ENCODE peak calls at places on chromosomes 6 and 20, in five cellular contexts. Y is right cardiac atrium, S is BE2C, Q is pancreas, H is psoas muscle. G is an unnamed sample. For H3K9me3, the result is how much of the 10 kb centered on the place peaks cover.

GRCh38 chr6:5672581-5673011 is 334.1 kb downstream of the NRN1 start:
- DNase-seq in Y (no peak), S (no peak), Q (no peak), H (peak), G (no peak)

GRCh38 chr6:75283907-75284284 is 696 bp downstream of the TMEM30A start:
- DNase-seq in Y (no peak), S (no peak), Q (no peak), H (no peak), G (no peak)

GRCh38 chr6:11947063-11947462 is 65.0 kb upstream of the HIVEP1 start:
- DNase-seq in Y (no peak), S (no peak), Q (no peak), H (no peak), G (no peak)

GRCh38 chr6:131027326-131027725 is 35.7 kb downstream of the EPB41L2 start:
- DNase-seq in Y (no peak), S (no peak), Q (no peak), H (no peak), G (no peak)

GRCh38 chr6:157823001-157823522 is at the start of gene SNX9:
- DNase-seq in Y (peak), S (peak), Q (peak), H (peak), G (peak)

GRCh38 chr20:16612708-16613107 is 39.5 kb upstream of the KIF16B start:
- DNase-seq in Y (no peak), S (peak), Q (no peak), H (no peak), G (no peak)

GRCh38 chr6:150685860-150686259 is 86.2 kb downstream of the PLEKHG1 start:
- DNase-seq in Y (peak), S (peak), Q (peak), H (no peak), G (no peak)

GRCh38 chr20:15146948-15147347 is 809.5 kb upstream of the FLRT3 start:
- DNase-seq in Y (no peak), S (no peak), Q (no peak), H (no peak), G (no peak)

GRCh38 chr20:38113401-38114325 is 51.4 kb downstream of the TGM2 start:
- DNase-seq in Y (peak), S (peak), Q (no peak), H (no peak), G (peak)

GRCh38 chr6:81751388-81752083 is 945 bp downstream of the TENT5A start:
- DNase-seq in Y (peak), S (no peak), Q (peak), H (peak), G (peak)

GRCh38 chr6:108727966-108728730 is 120.1 kb upstream of the ARMC2 start:
- DNase-seq in Y (no peak), S (no peak), Q (no peak), H (no peak), G (no peak)

GRCh38 chr6:109321752-109322151 is 60.5 kb downstream of the CD164 start:
- DNase-seq in Y (no peak), S (no peak), Q (no peak), H (no peak), G (no peak)

GRCh38 chr6:125612400-125612846 is 137.0 kb upstream of the HEY2 start:
- DNase-seq in Y (no peak), S (no peak), Q (no peak), H (no peak), G (no peak)

DNA sequence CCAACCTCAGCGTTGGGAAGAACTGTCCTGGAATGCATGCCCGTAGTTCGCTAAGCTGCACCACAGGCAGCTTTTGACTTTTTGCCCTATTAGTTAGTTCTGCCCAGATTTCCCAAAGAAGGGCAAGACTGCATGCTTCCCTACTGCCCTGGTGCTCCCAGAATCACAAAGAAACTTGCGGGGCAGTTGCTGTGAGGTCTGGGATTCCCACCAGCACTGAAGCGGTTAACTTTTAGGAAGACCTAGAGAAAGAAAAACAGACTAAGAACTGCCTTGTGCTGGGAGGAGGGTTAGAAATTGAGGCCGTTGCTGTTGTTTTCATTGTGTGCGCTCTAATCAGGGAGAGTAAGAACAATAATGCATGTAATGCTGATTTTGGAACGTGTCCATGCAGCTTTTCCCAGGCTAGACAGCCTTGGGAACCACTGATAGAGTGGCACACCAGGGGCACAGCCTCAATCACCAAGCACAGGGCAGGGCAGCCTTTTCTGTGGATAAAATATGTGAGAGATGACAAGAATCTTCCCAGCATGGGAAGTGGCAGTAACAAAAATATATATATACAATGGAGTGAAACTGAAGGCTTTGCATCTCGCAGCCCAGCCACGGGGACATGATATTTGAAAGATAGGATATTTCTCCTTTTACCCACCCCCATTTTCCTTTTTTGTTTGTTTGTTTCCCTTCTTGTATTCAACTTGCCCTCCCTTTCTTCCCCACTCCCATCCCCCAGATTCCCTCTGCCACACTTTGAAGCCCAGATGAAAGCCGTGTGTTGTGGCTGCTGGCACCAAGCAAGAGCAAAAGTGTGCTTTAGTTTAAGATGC is 137.6 kb upstream of the HEY2 start:
- DNase-seq in Y (peak), S (no peak), Q (no peak), H (no peak), G (no peak)
- H3K4me3 ChIP-seq in Y (peak), S (no peak), Q (no peak), H (peak), G (no peak)

DNA sequence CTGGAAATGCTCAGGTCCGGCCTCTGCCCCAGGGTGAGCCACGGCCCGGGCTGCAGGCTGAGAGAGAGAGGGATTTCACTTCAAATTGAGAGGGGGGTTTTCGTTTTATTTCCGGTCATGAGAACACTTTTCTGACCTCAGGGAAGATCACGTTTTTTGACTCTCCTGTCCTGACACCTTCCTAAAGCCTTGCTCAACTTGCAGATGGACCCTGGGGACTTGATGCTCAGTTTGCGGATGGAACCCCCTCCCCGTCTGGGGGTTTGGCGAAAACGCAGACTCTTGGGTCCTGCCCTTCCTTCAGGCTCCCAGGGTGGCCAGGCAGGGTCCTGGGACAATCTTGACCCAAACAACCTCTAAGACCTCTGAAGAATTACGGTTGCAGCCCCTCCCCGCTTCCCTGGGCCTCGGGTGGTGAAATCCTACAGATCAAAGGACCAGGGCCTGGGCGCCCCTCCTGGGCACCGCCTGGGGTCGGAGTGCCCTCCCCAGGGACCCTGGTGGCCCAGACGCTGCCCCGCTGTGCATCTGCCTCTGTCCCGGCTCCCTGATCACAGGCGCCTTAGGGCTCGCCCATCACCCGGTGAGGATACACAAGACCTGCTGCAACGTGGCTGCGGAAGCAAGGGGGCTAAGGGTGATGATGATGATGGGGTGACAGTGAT is 148.2 kb downstream of the ERMARD start:
- DNase-seq in Y (no peak), S (peak), Q (no peak), H (no peak), G (no peak)
- H3K9me3 ChIP-seq in Y (under half), S (under half), Q (under half), H (under half), G (under half)

DNA sequence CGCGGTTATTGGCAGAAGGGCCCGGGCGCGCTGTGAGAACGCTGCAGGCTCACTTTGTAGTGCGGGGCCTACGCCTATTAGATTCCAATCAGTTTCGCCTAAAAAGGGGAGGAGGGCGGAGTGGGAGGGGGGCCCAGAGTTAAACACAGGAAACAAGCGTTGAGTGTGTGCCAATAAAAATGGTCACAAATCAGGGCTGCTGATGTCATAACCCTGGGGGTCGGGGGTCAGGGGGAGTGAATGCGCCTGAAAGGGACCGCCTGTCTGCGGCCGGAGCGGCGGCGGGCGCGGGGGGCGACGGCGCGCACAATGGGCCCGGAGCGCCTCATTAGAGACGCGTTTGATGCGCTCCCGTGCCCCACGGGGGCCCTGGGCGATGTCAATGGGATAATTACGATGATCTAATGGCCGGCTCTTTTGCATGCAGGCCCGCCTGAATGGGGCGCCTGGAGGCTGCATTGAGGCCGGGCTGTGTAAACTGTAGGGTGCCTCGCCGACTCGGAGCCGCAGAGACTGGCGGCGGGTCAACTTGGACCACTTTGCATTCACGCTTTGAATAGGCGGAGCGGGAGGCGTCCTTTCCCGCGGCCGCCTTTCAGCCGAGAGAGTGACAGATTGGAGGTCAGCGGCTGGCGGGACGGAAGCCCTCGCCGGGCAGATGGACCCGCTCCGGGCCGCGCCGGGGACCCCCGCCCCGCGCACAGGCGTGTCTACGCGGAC is 296.0 kb downstream of the TFAP2C start:
- DNase-seq in Y (peak), S (peak), Q (no peak), H (no peak), G (no peak)
- H3K4me3 ChIP-seq in Y (peak), S (no peak), Q (no peak), H (peak), G (no peak)

GRCh38 chr6:160456214-160456546 is 108.0 kb downstream of the SLC22A3 start:
- DNase-seq in Y (no peak), S (no peak), Q (no peak), H (no peak), G (no peak)

GRCh38 chr6:160461641-160462040 is 113.5 kb downstream of the SLC22A3 start:
- DNase-seq in Y (no peak), S (no peak), Q (no peak), H (no peak), G (no peak)

GRCh38 chr6:160455484-160456213 is 107.5 kb downstream of the SLC22A3 start:
- DNase-seq in Y (peak), S (peak), Q (peak), H (peak), G (peak)

GRCh38 chr6:160454303-160454702 is 106.1 kb downstream of the SLC22A3 start:
- DNase-seq in Y (no peak), S (no peak), Q (no peak), H (no peak), G (no peak)

DNA sequence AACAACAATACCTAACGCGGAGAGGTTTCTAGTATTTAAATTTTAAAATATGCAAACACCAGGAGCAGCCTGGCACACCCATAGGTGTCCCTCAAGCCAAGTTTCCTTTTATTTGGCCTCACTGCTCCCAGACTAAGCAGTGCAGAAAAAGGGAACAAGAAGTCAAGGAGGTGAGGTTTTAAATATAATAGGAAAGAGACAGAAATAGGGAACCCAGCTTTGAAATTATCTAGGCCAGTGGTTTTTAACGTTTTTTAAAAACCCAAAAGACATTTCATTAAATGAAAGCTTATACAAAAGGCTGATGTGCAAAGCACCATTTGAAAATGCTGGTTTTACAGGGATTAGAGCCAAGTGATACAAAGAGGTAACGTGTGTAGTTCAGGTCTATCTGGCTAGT is 109.7 kb downstream of the SLC22A3 start:
- DNase-seq in Y (no peak), S (no peak), Q (no peak), H (no peak), G (no peak)
- H3K9me3 ChIP-seq in Y (under half), S (under half), Q (under half), H (under half), G (under half)

G was measured in lung.